ENCODE peak calls at places on chromosomes 16 and 17, in four cellular contexts. H is body of pancreas, P is right lobe of liver, J is IMR-90. E is an unnamed sample.

GRCh38 chr17:44110011-44110686 is 13.3 kb downstream of the HDAC5 start:
- DNase-seq in J (no peak), H (no peak), P (no peak), E (peak; percentile 72)

GRCh38 chr17:27741971-27742370 is 58.4 kb downstream of the NOS2 start:
- DNase-seq in H (no peak), P (no peak), J (no peak), E (no peak)

GRCh38 chr17:5365831-5366230 is 53.6 kb downstream of the NUP88 start:
- DNase-seq in H (no peak), J (no peak), P (no peak), E (no peak)

GRCh38 chr17:4548061-4548461 is 7.1 kb downstream of the MYBBP1A start:
- DNase-seq in H (no peak), J (no peak), P (no peak), E (peak; percentile 65)

GRCh38 chr17:50467855-50468119 is 893 bp downstream of the CHAD start:
- DNase-seq in H (no peak), P (no peak), J (no peak), E (no peak)

GRCh38 chr16:55501549-55502322 is 7.1 kb upstream of the LPCAT2 start:
- DNase-seq in J (no peak), H (no peak), P (no peak), E (no peak)

GRCh38 chr17:45118691-45119090 is 13.6 kb downstream of the PLCD3 start:
- DNase-seq in H (no peak), P (no peak), J (no peak), E (peak; percentile 67)

GRCh38 chr17:61718022-61718421 is 127.0 kb upstream of the NACA2 start:
- DNase-seq in J (no peak), H (no peak), P (no peak), E (no peak)

GRCh38 chr17:50072130-50072529 is 16.2 kb downstream of the ITGA3 start:
- DNase-seq in J (no peak), P (peak; percentile 33), H (no peak), E (peak; percentile 53)

GRCh38 chr17:27385626-27386025 is 70.6 kb upstream of the KSR1 start:
- DNase-seq in P (no peak), H (no peak), J (no peak), E (no peak)

GRCh38 chr17:28315846-28316705 is 2.9 kb upstream of the TMEM97 start:
- DNase-seq in P (no peak), H (no peak), J (no peak), E (no peak)

GRCh38 chr16:61131447-61131846 is 904.8 kb downstream of the CDH8 start:
- DNase-seq in J (no peak), H (no peak), P (no peak), E (no peak)
- H3K9me3 ChIP-seq in J (peaks cover 5% of the 10 kb centered on the region), H (no peaks in the 10 kb centered on the region), P (no peaks in the 10 kb centered on the region), E (no peaks in the 10 kb centered on the region)

DNA sequence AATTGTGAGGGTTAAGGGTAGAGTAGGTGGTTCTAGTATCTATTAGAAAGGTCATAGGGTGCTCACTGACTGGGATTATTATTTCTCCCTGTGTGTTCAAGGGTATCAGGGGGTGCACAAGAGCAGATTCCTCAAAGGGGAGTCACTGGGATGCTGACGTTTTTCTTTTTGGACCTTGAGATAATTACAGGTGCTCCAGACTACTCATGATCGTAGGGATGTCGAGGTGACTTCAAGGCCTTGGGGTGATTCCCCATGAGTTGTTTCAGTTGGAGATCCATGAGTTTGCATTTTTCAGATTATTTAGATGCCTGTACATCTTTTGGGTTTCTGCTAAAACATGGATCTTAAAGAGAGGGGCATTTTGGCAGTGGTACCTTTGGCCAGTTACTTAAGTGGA is 41.4 kb upstream of the TEKT1 start:
- DNase-seq in H (no peak), P (no peak), J (no peak), E (no peak)
- H3K9me3 ChIP-seq in H (no peaks in the 10 kb centered on the region), P (no peaks in the 10 kb centered on the region), J (no peaks in the 10 kb centered on the region), E (no peaks in the 10 kb centered on the region)

GRCh38 chr16:87525352-87525751 is 32.5 kb upstream of the ZCCHC14 start:
- DNase-seq in J (no peak), P (no peak), H (no peak), E (no peak)

GRCh38 chr16:87526238-87526947 is 33.6 kb upstream of the ZCCHC14 start:
- DNase-seq in H (no peak), P (no peak), J (no peak), E (no peak)

GRCh38 chr16:87531418-87531817 is 38.6 kb upstream of the ZCCHC14 start:
- DNase-seq in J (no peak), P (no peak), H (no peak), E (no peak)

GRCh38 chr16:87527055-87527724 is 34.4 kb upstream of the ZCCHC14 start:
- DNase-seq in H (no peak), J (no peak), P (no peak), E (no peak)

DNA sequence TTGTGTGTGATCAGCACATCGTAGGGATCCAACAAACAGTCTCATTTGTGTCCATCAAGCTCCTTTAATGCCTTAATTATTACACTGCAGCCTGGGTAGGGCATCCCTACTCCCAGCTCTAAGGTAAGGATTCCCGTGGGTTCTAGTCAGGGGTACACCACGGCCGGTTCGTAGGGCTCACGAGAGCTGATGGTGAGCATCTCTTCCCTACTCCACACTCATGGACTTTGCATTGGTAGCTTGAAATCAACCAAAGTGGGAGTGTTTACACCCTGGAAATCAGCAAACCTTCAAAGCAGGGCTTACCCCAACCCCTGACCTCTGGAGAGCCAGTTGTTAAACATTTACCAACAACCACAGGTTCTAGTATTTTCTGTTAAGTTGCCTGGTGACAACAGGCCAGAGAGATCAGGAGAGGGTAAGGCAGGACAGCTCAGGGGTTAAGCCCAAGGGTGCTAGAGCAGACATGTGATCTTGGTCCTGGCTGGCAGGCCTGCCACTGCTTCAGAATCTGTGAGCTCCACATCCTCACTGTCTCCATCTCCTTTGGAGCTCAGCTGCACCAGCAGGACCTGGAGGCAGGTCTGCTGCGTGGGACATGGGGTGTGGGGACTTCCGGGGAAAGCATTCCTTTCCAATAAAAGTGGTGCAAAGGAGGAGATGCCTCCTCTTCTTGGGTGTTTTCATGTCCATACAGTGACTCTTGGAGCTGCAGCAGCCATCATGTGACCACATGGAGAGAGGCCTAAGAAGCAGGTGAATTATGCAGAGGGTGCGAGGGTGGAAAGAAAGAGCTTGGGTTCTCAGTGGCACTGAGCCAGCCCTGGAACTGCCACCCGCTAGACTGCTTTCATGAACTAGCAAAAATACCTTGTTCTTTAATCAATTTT is 36.1 kb upstream of the ZCCHC14 start:
- DNase-seq in H (no peak), P (peak; percentile 78), J (no peak), E (no peak)
- H3K9me3 ChIP-seq in H (no peaks in the 10 kb centered on the region), P (no peaks in the 10 kb centered on the region), J (peaks cover 19% of the 10 kb centered on the region), E (peaks cover 4% of the 10 kb centered on the region)

DNA sequence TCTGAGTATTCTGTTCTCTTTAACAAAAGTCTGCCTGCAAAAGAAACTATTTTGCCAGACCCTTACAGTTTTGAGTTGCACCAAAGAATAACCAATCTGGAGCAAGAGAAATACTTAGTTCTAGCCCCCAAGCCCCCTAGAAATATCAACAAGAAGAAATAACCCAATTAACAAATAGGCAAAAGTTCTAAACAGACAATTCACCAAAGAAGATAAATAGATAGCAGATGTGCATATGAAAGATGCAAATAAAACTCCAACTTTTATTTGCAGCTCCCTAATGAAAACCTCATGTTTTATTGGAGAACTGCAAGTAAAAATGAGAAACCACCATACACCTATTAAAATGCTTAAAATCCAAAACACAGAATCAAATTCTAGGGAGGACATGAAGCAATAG is 1308.0 kb downstream of the CDH11 start:
- DNase-seq in P (no peak), H (no peak), J (no peak), E (no peak)
- H3K9me3 ChIP-seq in P (no peaks in the 10 kb centered on the region), H (no peaks in the 10 kb centered on the region), J (no peaks in the 10 kb centered on the region), E (no peaks in the 10 kb centered on the region)

GRCh38 chr16:8686879-8687278 is 12.5 kb downstream of the ABAT start:
- DNase-seq in J (no peak), H (peak; percentile 75), P (no peak), E (no peak)

GRCh38 chr16:8685617-8686016 is 11.2 kb downstream of the ABAT start:
- DNase-seq in J (no peak), P (no peak), H (no peak), E (no peak)

GRCh38 chr16:8686031-8686621 is 11.7 kb downstream of the ABAT start:
- DNase-seq in H (peak; percentile 71), J (no peak), P (peak; percentile 80), E (no peak)

GRCh38 chr16:8682551-8683259 is 8.3 kb downstream of the ABAT start:
- DNase-seq in J (no peak), P (no peak), H (peak; percentile 25), E (no peak)

DNA sequence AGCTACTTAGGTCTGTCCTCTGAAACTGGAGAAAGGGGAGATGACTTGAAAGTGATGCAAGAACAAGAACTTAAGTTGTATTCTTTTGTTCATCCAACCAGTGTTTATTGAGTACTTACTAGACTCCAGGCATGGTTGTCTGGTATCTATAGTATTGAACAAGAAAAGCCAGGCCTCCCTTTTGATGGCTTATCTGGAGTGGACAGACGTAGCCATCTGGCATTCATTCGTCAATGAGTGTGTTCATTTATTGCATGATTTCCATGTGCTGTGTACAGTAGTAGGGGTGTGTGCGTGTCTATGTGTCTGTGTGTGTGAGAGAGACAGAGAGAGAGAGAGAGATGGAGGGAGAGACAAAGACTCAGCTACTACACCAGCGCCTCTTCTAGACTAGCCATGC is 9.2 kb downstream of the ABAT start:
- DNase-seq in P (no peak), J (no peak), H (no peak), E (no peak)
- H3K9me3 ChIP-seq in P (no peaks in the 10 kb centered on the region), J (peaks cover 2% of the 10 kb centered on the region), H (no peaks in the 10 kb centered on the region), E (no peaks in the 10 kb centered on the region)